ENCODE peak calls at places on chromosomes 3 and 15, in five cellular contexts. One of them, this sample, is unnamed.

GRCh38 chr3:20344400-20344959 is 158.5 kb upstream of the SGO1 start:
- DNase-seq in esophagus squamous epithelium: no peak
- DNase-seq in aorta: no peak
- DNase-seq in A673: no peak
- DNase-seq in cardiac fibroblast: no peak
- DNase-seq in this sample: no peak

GRCh38 chr3:24149032-24149431 is 203.9 kb downstream of the NR1D2 start:
- DNase-seq in esophagus squamous epithelium: no peak
- DNase-seq in aorta: no peak
- DNase-seq in A673: peak; percentile 9
- DNase-seq in cardiac fibroblast: no peak
- DNase-seq in this sample: no peak

GRCh38 chr3:158339638-158340037 is 229.7 kb downstream of the RSRC1 start:
- DNase-seq in esophagus squamous epithelium: no peak
- DNase-seq in aorta: no peak
- DNase-seq in A673: peak; percentile 40
- DNase-seq in cardiac fibroblast: no peak
- DNase-seq in this sample: peak; percentile 32

GRCh38 chr3:71753716-71754609 is at the start of gene GPR27:
- DNase-seq in esophagus squamous epithelium: no peak
- DNase-seq in aorta: no peak
- DNase-seq in A673: peak; percentile 11
- DNase-seq in cardiac fibroblast: peak; percentile 28
- DNase-seq in this sample: no peak

GRCh38 chr15:35349916-35350315 is 196.0 kb downstream of the DPH6 start:
- DNase-seq in esophagus squamous epithelium: no peak
- DNase-seq in aorta: no peak
- DNase-seq in A673: no peak
- DNase-seq in cardiac fibroblast: no peak
- DNase-seq in this sample: no peak

GRCh38 chr3:149352556-149352955 is 19.1 kb upstream of the TM4SF18 start:
- DNase-seq in esophagus squamous epithelium: no peak
- DNase-seq in aorta: peak; percentile 66
- DNase-seq in A673: peak; percentile 68
- DNase-seq in cardiac fibroblast: peak; percentile 82
- DNase-seq in this sample: no peak

GRCh38 chr15:70344666-70345065 is 246.9 kb upstream of the TLE3 start:
- DNase-seq in esophagus squamous epithelium: no peak
- DNase-seq in aorta: peak; percentile 28
- DNase-seq in A673: no peak
- DNase-seq in cardiac fibroblast: no peak
- DNase-seq in this sample: no peak

GRCh38 chr15:92917606-92918407 is 17.7 kb downstream of the CHD2 start:
- DNase-seq in esophagus squamous epithelium: peak; percentile 56
- DNase-seq in aorta: peak; percentile 96
- DNase-seq in A673: peak; percentile 96
- DNase-seq in cardiac fibroblast: peak; percentile 97
- DNase-seq in this sample: peak; percentile 94

GRCh38 chr3:53005854-53006513 is 39.9 kb downstream of the SFMBT1 start:
- DNase-seq in esophagus squamous epithelium: no peak
- DNase-seq in aorta: no peak
- DNase-seq in A673: no peak
- DNase-seq in cardiac fibroblast: no peak
- DNase-seq in this sample: no peak

GRCh38 chr15:24956131-24956838 is 1.5 kb downstream of the SNRPN start:
- DNase-seq in esophagus squamous epithelium: no peak
- DNase-seq in aorta: peak; percentile 85
- DNase-seq in A673: peak; percentile 78
- DNase-seq in cardiac fibroblast: peak; percentile 76
- DNase-seq in this sample: no peak

GRCh38 chr3:191397771-191398170 is 63.2 kb upstream of the PYDC2 start:
- DNase-seq in esophagus squamous epithelium: no peak
- DNase-seq in aorta: no peak
- DNase-seq in A673: no peak
- DNase-seq in cardiac fibroblast: no peak
- DNase-seq in this sample: no peak

GRCh38 chr15:31265871-31266711 is 60.5 kb upstream of the KLF13 start:
- DNase-seq in esophagus squamous epithelium: no peak
- DNase-seq in aorta: peak; percentile 66
- DNase-seq in A673: no peak
- DNase-seq in cardiac fibroblast: peak; percentile 27
- DNase-seq in this sample: peak; percentile 5

GRCh38 chr3:178486903-178487302 is 49.3 kb upstream of the KCNMB2 start:
- DNase-seq in esophagus squamous epithelium: no peak
- DNase-seq in aorta: no peak
- DNase-seq in A673: no peak
- DNase-seq in cardiac fibroblast: no peak
- DNase-seq in this sample: no peak

GRCh38 chr15:37140531-37141053 is 40.2 kb upstream of the MEIS2 start:
- DNase-seq in esophagus squamous epithelium: no peak
- DNase-seq in aorta: no peak
- DNase-seq in A673: no peak
- DNase-seq in cardiac fibroblast: peak; percentile 49
- DNase-seq in this sample: no peak

GRCh38 chr15:77507151-77507847 is 86.6 kb downstream of the HMG20A start:
- DNase-seq in esophagus squamous epithelium: no peak
- DNase-seq in aorta: peak; percentile 70
- DNase-seq in A673: no peak
- DNase-seq in cardiac fibroblast: peak; percentile 81
- DNase-seq in this sample: no peak

GRCh38 chr3:188266581-188267274 is 112.8 kb downstream of the LPP start:
- DNase-seq in esophagus squamous epithelium: no peak
- DNase-seq in aorta: no peak
- DNase-seq in A673: no peak
- DNase-seq in cardiac fibroblast: peak; percentile 89
- DNase-seq in this sample: no peak

GRCh38 chr15:68259883-68260282 is 17.7 kb upstream of the FEM1B start:
- DNase-seq in esophagus squamous epithelium: no peak
- DNase-seq in aorta: no peak
- DNase-seq in A673: no peak
- DNase-seq in cardiac fibroblast: no peak
- DNase-seq in this sample: no peak

GRCh38 chr15:100983221-100983620 is 64.1 kb downstream of the LRRK1 start:
- DNase-seq in esophagus squamous epithelium: no peak
- DNase-seq in aorta: no peak
- DNase-seq in A673: no peak
- DNase-seq in cardiac fibroblast: no peak
- DNase-seq in this sample: no peak

GRCh38 chr15:98813956-98814355 is 165.6 kb downstream of the IGF1R start:
- DNase-seq in esophagus squamous epithelium: no peak
- DNase-seq in aorta: no peak
- DNase-seq in A673: no peak
- DNase-seq in cardiac fibroblast: peak; percentile 22
- DNase-seq in this sample: no peak

GRCh38 chr3:8964436-8965370 is 1.4 kb upstream of the RAD18 start:
- DNase-seq in esophagus squamous epithelium: no peak
- DNase-seq in aorta: no peak
- DNase-seq in A673: peak; percentile 50
- DNase-seq in cardiac fibroblast: peak; percentile 60
- DNase-seq in this sample: no peak

GRCh38 chr3:184016169-184016570 is 1.5 kb downstream of the ABCC5 start:
- DNase-seq in esophagus squamous epithelium: no peak
- DNase-seq in aorta: no peak
- DNase-seq in A673: no peak
- DNase-seq in cardiac fibroblast: no peak
- DNase-seq in this sample: no peak

GRCh38 chr3:184016820-184017671 is 638 bp downstream of the ABCC5 start:
- DNase-seq in esophagus squamous epithelium: no peak
- DNase-seq in aorta: peak; percentile 74
- DNase-seq in A673: peak; percentile 67
- DNase-seq in cardiac fibroblast: peak; percentile 51
- DNase-seq in this sample: no peak

GRCh38 chr3:184018424-184018973 is 815 bp upstream of the ABCC5 start:
- DNase-seq in esophagus squamous epithelium: no peak
- DNase-seq in aorta: no peak
- DNase-seq in A673: no peak
- DNase-seq in cardiac fibroblast: no peak
- DNase-seq in this sample: no peak

GRCh38 chr3:184017672-184018423 is at the start of gene ABCC5:
- DNase-seq in esophagus squamous epithelium: peak; percentile 55
- DNase-seq in aorta: peak; percentile 95
- DNase-seq in A673: peak; percentile 96
- DNase-seq in cardiac fibroblast: peak; percentile 91
- DNase-seq in this sample: peak; percentile 86

DNA sequence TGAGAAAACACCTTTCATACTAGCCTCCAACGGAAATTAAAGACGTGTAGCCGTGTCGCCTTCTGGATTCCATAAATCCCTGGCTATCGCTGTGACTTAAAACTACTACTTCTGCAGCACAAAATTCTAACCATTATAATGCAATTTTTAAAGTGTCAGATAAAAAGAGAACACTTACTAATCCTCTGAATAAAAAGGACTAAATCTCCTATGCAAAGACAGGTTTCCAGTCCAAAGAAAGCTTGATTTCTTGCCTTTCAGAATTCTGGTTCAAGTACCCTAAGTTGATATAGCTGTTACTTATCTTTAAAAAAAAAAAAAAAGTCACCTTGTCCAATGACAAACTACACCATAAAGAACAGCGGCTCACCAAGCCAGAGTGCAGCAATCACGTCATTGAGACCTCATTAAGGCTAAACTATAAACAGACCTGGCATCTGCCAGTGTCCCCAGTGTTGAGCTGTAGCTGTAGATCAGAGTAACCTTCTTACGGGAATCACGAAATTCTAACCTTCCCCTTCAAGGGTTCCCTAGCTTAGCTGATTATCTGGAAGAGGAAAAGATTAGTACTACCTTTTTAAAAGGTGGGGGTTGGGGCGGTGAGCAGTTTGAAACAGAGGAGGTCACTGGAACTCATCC is 2.2 kb downstream of the ABCC5 start:
- DNase-seq in esophagus squamous epithelium: no peak
- DNase-seq in aorta: no peak
- DNase-seq in A673: no peak
- DNase-seq in cardiac fibroblast: no peak
- DNase-seq in this sample: no peak
- H3K4me3 ChIP-seq in esophagus squamous epithelium: peak overlapping the region; percentile 4
- H3K4me3 ChIP-seq in aorta: no peak overlapping the region
- H3K4me3 ChIP-seq in A673: no peak overlapping the region
- H3K4me3 ChIP-seq in cardiac fibroblast: no peak overlapping the region
- H3K4me3 ChIP-seq in this sample: peak overlapping the region; percentile 99

DNA sequence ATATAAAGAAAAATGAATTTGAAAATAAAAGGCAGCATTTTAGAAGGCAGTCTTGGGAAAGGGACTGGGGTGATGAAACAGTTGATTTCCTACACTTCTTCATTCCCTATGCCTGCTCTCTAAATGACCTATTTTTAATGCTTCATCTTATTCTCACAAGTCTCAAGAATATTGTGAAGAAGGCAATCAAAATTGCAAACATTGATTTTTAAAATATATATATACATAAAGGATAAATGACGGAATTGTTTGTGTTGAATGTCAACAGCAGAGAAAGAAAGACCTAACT is 8.8 kb upstream of the CBLB start:
- DNase-seq in esophagus squamous epithelium: no peak
- DNase-seq in aorta: no peak
- DNase-seq in A673: no peak
- DNase-seq in cardiac fibroblast: no peak
- DNase-seq in this sample: no peak
- H3K4me3 ChIP-seq in esophagus squamous epithelium: no peak overlapping the region
- H3K4me3 ChIP-seq in aorta: no peak overlapping the region
- H3K4me3 ChIP-seq in A673: no peak overlapping the region
- H3K4me3 ChIP-seq in cardiac fibroblast: no peak overlapping the region
- H3K4me3 ChIP-seq in this sample: no peak overlapping the region

DNA sequence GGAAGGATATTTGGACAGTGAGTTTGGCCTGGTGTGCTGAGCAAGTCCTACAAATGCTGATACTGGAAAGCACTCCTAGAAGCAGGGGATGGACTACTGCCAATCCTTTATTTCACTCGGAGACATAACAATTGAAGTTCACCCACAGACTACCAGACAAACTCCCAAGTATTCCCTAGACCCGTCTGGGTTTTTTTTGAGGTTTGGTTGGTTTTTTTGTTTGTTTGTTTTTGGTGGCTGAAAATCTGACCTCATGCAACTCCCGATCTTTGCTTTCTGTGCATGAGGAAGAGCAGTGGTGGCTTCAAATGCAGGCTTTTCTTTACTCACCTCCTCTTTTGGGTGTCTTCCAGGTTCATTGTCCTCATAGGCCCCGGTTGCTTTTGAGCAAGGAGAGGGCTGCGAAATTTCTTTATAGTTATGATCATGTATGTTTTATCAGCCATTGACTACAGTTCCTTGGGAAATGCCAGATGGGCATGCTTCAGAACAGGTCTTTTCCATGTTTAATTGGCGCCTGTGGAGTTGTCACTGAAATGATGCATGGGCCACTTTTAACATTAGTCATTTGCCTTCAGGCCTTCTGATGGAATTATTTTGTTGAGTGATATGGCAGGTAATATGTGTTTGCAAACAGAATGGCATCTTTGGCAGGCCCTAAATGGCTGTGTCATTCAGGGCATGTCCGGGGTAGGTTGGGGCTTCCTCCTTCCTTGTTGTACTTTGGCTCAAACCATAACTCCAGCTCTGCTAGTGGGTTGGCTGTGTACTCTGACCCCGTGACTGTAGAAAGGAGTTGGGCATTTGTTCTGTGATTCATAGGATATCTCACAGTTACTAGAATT is 81.3 kb upstream of the ZBED2 start:
- DNase-seq in esophagus squamous epithelium: no peak
- DNase-seq in aorta: no peak
- DNase-seq in A673: no peak
- DNase-seq in cardiac fibroblast: peak; percentile 75
- DNase-seq in this sample: no peak
- H3K4me3 ChIP-seq in esophagus squamous epithelium: no peak overlapping the region
- H3K4me3 ChIP-seq in aorta: no peak overlapping the region
- H3K4me3 ChIP-seq in A673: no peak overlapping the region
- H3K4me3 ChIP-seq in cardiac fibroblast: no peak overlapping the region
- H3K4me3 ChIP-seq in this sample: no peak overlapping the region

GRCh38 chr15:81301815-81302399 is 22.0 kb downstream of the STARD5 start:
- DNase-seq in esophagus squamous epithelium: no peak
- DNase-seq in aorta: peak; percentile 76
- DNase-seq in A673: no peak
- DNase-seq in cardiac fibroblast: no peak
- DNase-seq in this sample: no peak

GRCh38 chr15:81299630-81300273 is 24.2 kb downstream of the STARD5 start:
- DNase-seq in esophagus squamous epithelium: no peak
- DNase-seq in aorta: peak; percentile 47
- DNase-seq in A673: no peak
- DNase-seq in cardiac fibroblast: no peak
- DNase-seq in this sample: no peak

GRCh38 chr15:81302605-81303204 is 21.2 kb downstream of the STARD5 start:
- DNase-seq in esophagus squamous epithelium: no peak
- DNase-seq in aorta: no peak
- DNase-seq in A673: no peak
- DNase-seq in cardiac fibroblast: no peak
- DNase-seq in this sample: no peak

GRCh38 chr15:81303241-81304225 is 20.4 kb downstream of the STARD5 start:
- DNase-seq in esophagus squamous epithelium: no peak
- DNase-seq in aorta: no peak
- DNase-seq in A673: no peak
- DNase-seq in cardiac fibroblast: peak; percentile 6
- DNase-seq in this sample: no peak

DNA sequence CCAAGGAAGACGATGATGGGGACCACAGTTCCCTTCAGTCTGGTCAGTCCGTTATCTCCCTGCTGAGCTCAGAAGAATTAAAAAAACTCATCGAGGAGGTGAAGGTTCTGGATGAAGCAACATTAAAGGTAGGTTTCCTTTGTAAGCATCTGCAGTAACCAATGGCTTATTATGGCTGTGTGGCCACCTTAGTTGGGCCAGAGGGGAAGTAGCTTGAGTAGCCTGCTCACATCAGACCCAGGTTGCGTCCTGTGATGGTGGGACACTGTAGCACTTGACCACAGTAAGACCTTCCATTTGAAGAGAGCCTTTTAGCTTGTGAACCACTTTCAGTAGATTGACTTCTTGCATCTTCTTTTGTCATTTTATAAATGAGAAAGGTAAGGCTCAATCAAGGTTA is 22.6 kb downstream of the STARD5 start:
- DNase-seq in esophagus squamous epithelium: no peak
- DNase-seq in aorta: no peak
- DNase-seq in A673: no peak
- DNase-seq in cardiac fibroblast: no peak
- DNase-seq in this sample: no peak
- H3K4me3 ChIP-seq in esophagus squamous epithelium: no peak overlapping the region
- H3K4me3 ChIP-seq in aorta: no peak overlapping the region
- H3K4me3 ChIP-seq in A673: no peak overlapping the region
- H3K4me3 ChIP-seq in cardiac fibroblast: no peak overlapping the region
- H3K4me3 ChIP-seq in this sample: no peak overlapping the region

This sample was measured in SK-N-MC.